ENCODE peak calls at places on chromosomes 4 and X, in nine cellular contexts. One of them, this sample, is unnamed.

GRCh38 chr4:87011340-87012034 is 76.7 kb downstream of the AFF1 start:
- DNase-seq in CD8-positive, alpha-beta T cell: no peak
- DNase-seq in lower lobe of right lung: no peak
- DNase-seq in body of pancreas: no peak
- DNase-seq in bronchial epithelial cell: peak; percentile 94
- DNase-seq in psoas muscle: no peak
- DNase-seq in sigmoid colon: no peak
- DNase-seq in upper lobe of left lung: peak; percentile 45
- DNase-seq in hepatocyte: peak; percentile 84
- DNase-seq in this sample: peak; percentile 89

GRCh38 chr4:121693450-121693849 is 3.3 kb downstream of the ANXA5 start:
- DNase-seq in CD8-positive, alpha-beta T cell: no peak
- DNase-seq in lower lobe of right lung: no peak
- DNase-seq in body of pancreas: no peak
- DNase-seq in bronchial epithelial cell: no peak
- DNase-seq in psoas muscle: no peak
- DNase-seq in sigmoid colon: no peak
- DNase-seq in upper lobe of left lung: no peak
- DNase-seq in hepatocyte: no peak
- DNase-seq in this sample: no peak

GRCh38 chr4:21205821-21206531 is 505.7 kb downstream of the PACRGL start:
- DNase-seq in CD8-positive, alpha-beta T cell: no peak
- DNase-seq in lower lobe of right lung: no peak
- DNase-seq in body of pancreas: no peak
- DNase-seq in bronchial epithelial cell: no peak
- DNase-seq in psoas muscle: no peak
- DNase-seq in sigmoid colon: no peak
- DNase-seq in upper lobe of left lung: no peak
- DNase-seq in hepatocyte: peak; percentile 34
- DNase-seq in this sample: no peak

GRCh38 chr4:180377741-180378140 is 1865.5 kb upstream of the TENM3 start:
- DNase-seq in CD8-positive, alpha-beta T cell: no peak
- DNase-seq in lower lobe of right lung: no peak
- DNase-seq in body of pancreas: no peak
- DNase-seq in bronchial epithelial cell: no peak
- DNase-seq in psoas muscle: no peak
- DNase-seq in sigmoid colon: no peak
- DNase-seq in upper lobe of left lung: no peak
- DNase-seq in hepatocyte: no peak
- DNase-seq in this sample: no peak

GRCh38 chrX:150880808-150881165 is 17.7 kb downstream of the CD99L2 start:
- DNase-seq in CD8-positive, alpha-beta T cell: no peak
- DNase-seq in lower lobe of right lung: no peak
- DNase-seq in body of pancreas: no peak
- DNase-seq in bronchial epithelial cell: no peak
- DNase-seq in psoas muscle: no peak
- DNase-seq in sigmoid colon: no peak
- DNase-seq in upper lobe of left lung: peak; percentile 36
- DNase-seq in hepatocyte: no peak
- DNase-seq in this sample: no peak

GRCh38 chr4:8157944-8158709 is 486 bp downstream of the ABLIM2 start:
- DNase-seq in CD8-positive, alpha-beta T cell: no peak
- DNase-seq in lower lobe of right lung: no peak
- DNase-seq in body of pancreas: no peak
- DNase-seq in bronchial epithelial cell: no peak
- DNase-seq in psoas muscle: no peak
- DNase-seq in sigmoid colon: no peak
- DNase-seq in upper lobe of left lung: no peak
- DNase-seq in hepatocyte: no peak
- DNase-seq in this sample: no peak

GRCh38 chr4:41678086-41678485 is 70.4 kb downstream of the PHOX2B start:
- DNase-seq in CD8-positive, alpha-beta T cell: no peak
- DNase-seq in lower lobe of right lung: no peak
- DNase-seq in body of pancreas: no peak
- DNase-seq in bronchial epithelial cell: no peak
- DNase-seq in psoas muscle: no peak
- DNase-seq in sigmoid colon: no peak
- DNase-seq in upper lobe of left lung: no peak
- DNase-seq in hepatocyte: no peak
- DNase-seq in this sample: no peak

GRCh38 chr4:4542824-4543485 is 1.1 kb upstream of the STX18 start:
- DNase-seq in CD8-positive, alpha-beta T cell: no peak
- DNase-seq in lower lobe of right lung: no peak
- DNase-seq in body of pancreas: no peak
- DNase-seq in bronchial epithelial cell: no peak
- DNase-seq in psoas muscle: no peak
- DNase-seq in sigmoid colon: no peak
- DNase-seq in upper lobe of left lung: no peak
- DNase-seq in hepatocyte: no peak
- DNase-seq in this sample: no peak

GRCh38 chr4:8061573-8061972 is 97.0 kb downstream of the ABLIM2 start:
- DNase-seq in CD8-positive, alpha-beta T cell: no peak
- DNase-seq in lower lobe of right lung: no peak
- DNase-seq in body of pancreas: no peak
- DNase-seq in bronchial epithelial cell: no peak
- DNase-seq in psoas muscle: no peak
- DNase-seq in sigmoid colon: no peak
- DNase-seq in upper lobe of left lung: no peak
- DNase-seq in hepatocyte: no peak
- DNase-seq in this sample: no peak

GRCh38 chrX:1576201-1577101 is 15.0 kb upstream of the AKAP17A start:
- DNase-seq in CD8-positive, alpha-beta T cell: no peak
- DNase-seq in lower lobe of right lung: no peak
- DNase-seq in body of pancreas: no peak
- DNase-seq in bronchial epithelial cell: no peak
- DNase-seq in psoas muscle: no peak
- DNase-seq in sigmoid colon: no peak
- DNase-seq in upper lobe of left lung: no peak
- DNase-seq in hepatocyte: no peak
- DNase-seq in this sample: no peak

GRCh38 chrX:7330551-7330950 is 182.6 kb upstream of the PUDP start:
- DNase-seq in CD8-positive, alpha-beta T cell: no peak
- DNase-seq in lower lobe of right lung: no peak
- DNase-seq in body of pancreas: no peak
- DNase-seq in bronchial epithelial cell: no peak
- DNase-seq in psoas muscle: no peak
- DNase-seq in sigmoid colon: no peak
- DNase-seq in upper lobe of left lung: no peak
- DNase-seq in hepatocyte: no peak
- DNase-seq in this sample: no peak

GRCh38 chr4:138650917-138651564 is 364.5 kb upstream of the NOCT start:
- DNase-seq in CD8-positive, alpha-beta T cell: no peak
- DNase-seq in lower lobe of right lung: no peak
- DNase-seq in body of pancreas: no peak
- DNase-seq in bronchial epithelial cell: peak; percentile 72
- DNase-seq in psoas muscle: no peak
- DNase-seq in sigmoid colon: no peak
- DNase-seq in upper lobe of left lung: no peak
- DNase-seq in hepatocyte: peak; percentile 15
- DNase-seq in this sample: peak; percentile 95

GRCh38 chr4:26206339-26206738 is 114.5 kb upstream of the RBPJ start:
- DNase-seq in CD8-positive, alpha-beta T cell: no peak
- DNase-seq in lower lobe of right lung: no peak
- DNase-seq in body of pancreas: peak; percentile 43
- DNase-seq in bronchial epithelial cell: no peak
- DNase-seq in psoas muscle: no peak
- DNase-seq in sigmoid colon: peak; percentile 73
- DNase-seq in upper lobe of left lung: no peak
- DNase-seq in hepatocyte: no peak
- DNase-seq in this sample: no peak

GRCh38 chr4:147090486-147090885 is 144.8 kb upstream of the TTC29 start:
- DNase-seq in CD8-positive, alpha-beta T cell: no peak
- DNase-seq in lower lobe of right lung: no peak
- DNase-seq in body of pancreas: no peak
- DNase-seq in bronchial epithelial cell: peak; percentile 59
- DNase-seq in psoas muscle: no peak
- DNase-seq in sigmoid colon: no peak
- DNase-seq in upper lobe of left lung: no peak
- DNase-seq in hepatocyte: no peak
- DNase-seq in this sample: no peak

GRCh38 chr4:147096667-147097604 is 151.3 kb upstream of the TTC29 start:
- DNase-seq in CD8-positive, alpha-beta T cell: no peak
- DNase-seq in lower lobe of right lung: no peak
- DNase-seq in body of pancreas: no peak
- DNase-seq in bronchial epithelial cell: peak; percentile 68
- DNase-seq in psoas muscle: no peak
- DNase-seq in sigmoid colon: no peak
- DNase-seq in upper lobe of left lung: no peak
- DNase-seq in hepatocyte: peak; percentile 61
- DNase-seq in this sample: no peak

GRCh38 chr4:147093206-147093605 is 147.5 kb upstream of the TTC29 start:
- DNase-seq in CD8-positive, alpha-beta T cell: no peak
- DNase-seq in lower lobe of right lung: no peak
- DNase-seq in body of pancreas: no peak
- DNase-seq in bronchial epithelial cell: no peak
- DNase-seq in psoas muscle: no peak
- DNase-seq in sigmoid colon: no peak
- DNase-seq in upper lobe of left lung: no peak
- DNase-seq in hepatocyte: no peak
- DNase-seq in this sample: no peak

GRCh38 chr4:147094228-147094627 is 148.6 kb upstream of the TTC29 start:
- DNase-seq in CD8-positive, alpha-beta T cell: no peak
- DNase-seq in lower lobe of right lung: no peak
- DNase-seq in body of pancreas: no peak
- DNase-seq in bronchial epithelial cell: no peak
- DNase-seq in psoas muscle: no peak
- DNase-seq in sigmoid colon: no peak
- DNase-seq in upper lobe of left lung: no peak
- DNase-seq in hepatocyte: peak; percentile 36
- DNase-seq in this sample: no peak
- TF ChIP-seq CTCF in CD8-positive, alpha-beta T cell: no peak
- TF ChIP-seq CTCF in lower lobe of right lung: no peak
- TF ChIP-seq CTCF in body of pancreas: no peak
- TF ChIP-seq CTCF in bronchial epithelial cell: peak; percentile 10
- TF ChIP-seq CTCF in psoas muscle: no peak
- TF ChIP-seq CTCF in sigmoid colon: no peak
- TF ChIP-seq CTCF in upper lobe of left lung: no peak
- TF ChIP-seq CTCF in hepatocyte: peak; percentile 51
- TF ChIP-seq CTCF in this sample: peak; percentile 53

GRCh38 chr4:186102931-186103330 is 1.6 kb upstream of the FAM149A start:
- DNase-seq in CD8-positive, alpha-beta T cell: no peak
- DNase-seq in lower lobe of right lung: no peak
- DNase-seq in body of pancreas: no peak
- DNase-seq in bronchial epithelial cell: no peak
- DNase-seq in psoas muscle: no peak
- DNase-seq in sigmoid colon: no peak
- DNase-seq in upper lobe of left lung: no peak
- DNase-seq in hepatocyte: no peak
- DNase-seq in this sample: no peak

GRCh38 chr4:186104895-186105720 is 604 bp downstream of the FAM149A start:
- DNase-seq in CD8-positive, alpha-beta T cell: no peak
- DNase-seq in lower lobe of right lung: peak; percentile 56
- DNase-seq in body of pancreas: peak; percentile 51
- DNase-seq in bronchial epithelial cell: no peak
- DNase-seq in psoas muscle: peak; percentile 21
- DNase-seq in sigmoid colon: peak; percentile 70
- DNase-seq in upper lobe of left lung: peak; percentile 25
- DNase-seq in hepatocyte: peak; percentile 48
- DNase-seq in this sample: no peak

GRCh38 chr4:186108391-186108790 is 3.9 kb downstream of the FAM149A start:
- DNase-seq in CD8-positive, alpha-beta T cell: no peak
- DNase-seq in lower lobe of right lung: no peak
- DNase-seq in body of pancreas: no peak
- DNase-seq in bronchial epithelial cell: no peak
- DNase-seq in psoas muscle: no peak
- DNase-seq in sigmoid colon: no peak
- DNase-seq in upper lobe of left lung: no peak
- DNase-seq in hepatocyte: no peak
- DNase-seq in this sample: no peak

GRCh38 chr4:186104114-186104894 is at the start of gene FAM149A:
- DNase-seq in CD8-positive, alpha-beta T cell: no peak
- DNase-seq in lower lobe of right lung: peak; percentile 86
- DNase-seq in body of pancreas: peak; percentile 91
- DNase-seq in bronchial epithelial cell: no peak
- DNase-seq in psoas muscle: peak; percentile 25
- DNase-seq in sigmoid colon: peak; percentile 81
- DNase-seq in upper lobe of left lung: peak; percentile 85
- DNase-seq in hepatocyte: peak; percentile 73
- DNase-seq in this sample: no peak

GRCh38 chr4:186105721-186106335 is 1.3 kb downstream of the FAM149A start:
- DNase-seq in CD8-positive, alpha-beta T cell: no peak
- DNase-seq in lower lobe of right lung: no peak
- DNase-seq in body of pancreas: peak; percentile 67
- DNase-seq in bronchial epithelial cell: peak; percentile 57
- DNase-seq in psoas muscle: no peak
- DNase-seq in sigmoid colon: no peak
- DNase-seq in upper lobe of left lung: peak; percentile 31
- DNase-seq in hepatocyte: peak; percentile 65
- DNase-seq in this sample: peak; percentile 59
- H3K4me3 ChIP-seq in CD8-positive, alpha-beta T cell: peak overlapping the region; percentile 22
- H3K4me3 ChIP-seq in lower lobe of right lung: peak overlapping the region; percentile 62
- H3K4me3 ChIP-seq in body of pancreas: peak overlapping the region; percentile 69
- H3K4me3 ChIP-seq in bronchial epithelial cell: no peak overlapping the region
- H3K4me3 ChIP-seq in psoas muscle: peak overlapping the region; percentile 59
- H3K4me3 ChIP-seq in sigmoid colon: peak overlapping the region; percentile 71
- H3K4me3 ChIP-seq in upper lobe of left lung: peak overlapping the region; percentile 72
- H3K4me3 ChIP-seq in hepatocyte: peak overlapping the region; percentile 70
- H3K4me3 ChIP-seq in this sample: peak overlapping the region; percentile 70

DNA sequence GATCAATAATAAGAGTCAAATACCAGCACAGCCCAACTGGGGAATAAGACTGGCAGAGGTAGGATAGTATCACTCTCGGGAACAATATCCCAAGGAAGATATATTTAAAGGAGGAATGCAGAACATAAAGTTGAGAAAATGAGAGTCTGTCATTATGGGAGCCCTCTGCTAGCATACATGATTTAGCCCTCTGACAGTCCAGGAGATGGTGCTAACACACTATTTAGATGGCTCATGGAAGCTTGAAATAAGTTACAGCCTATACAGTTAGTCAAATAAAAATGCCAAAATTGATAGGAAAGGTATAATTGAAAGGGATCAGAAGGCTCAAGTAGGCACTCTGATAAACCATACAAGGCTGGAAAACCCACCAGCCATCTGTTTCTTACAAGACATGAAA is 201.0 kb upstream of the NEIL3 start:
- DNase-seq in CD8-positive, alpha-beta T cell: no peak
- DNase-seq in lower lobe of right lung: no peak
- DNase-seq in body of pancreas: no peak
- DNase-seq in bronchial epithelial cell: peak; percentile 42
- DNase-seq in psoas muscle: no peak
- DNase-seq in sigmoid colon: no peak
- DNase-seq in upper lobe of left lung: no peak
- DNase-seq in hepatocyte: no peak
- DNase-seq in this sample: peak; percentile 20
- TF ChIP-seq CTCF in CD8-positive, alpha-beta T cell: no peak
- TF ChIP-seq CTCF in lower lobe of right lung: peak; percentile 9
- TF ChIP-seq CTCF in body of pancreas: no peak
- TF ChIP-seq CTCF in bronchial epithelial cell: peak; percentile 43
- TF ChIP-seq CTCF in psoas muscle: no peak
- TF ChIP-seq CTCF in sigmoid colon: no peak
- TF ChIP-seq CTCF in upper lobe of left lung: no peak
- TF ChIP-seq CTCF in hepatocyte: peak; percentile 24
- TF ChIP-seq CTCF in this sample: peak; percentile 79

DNA sequence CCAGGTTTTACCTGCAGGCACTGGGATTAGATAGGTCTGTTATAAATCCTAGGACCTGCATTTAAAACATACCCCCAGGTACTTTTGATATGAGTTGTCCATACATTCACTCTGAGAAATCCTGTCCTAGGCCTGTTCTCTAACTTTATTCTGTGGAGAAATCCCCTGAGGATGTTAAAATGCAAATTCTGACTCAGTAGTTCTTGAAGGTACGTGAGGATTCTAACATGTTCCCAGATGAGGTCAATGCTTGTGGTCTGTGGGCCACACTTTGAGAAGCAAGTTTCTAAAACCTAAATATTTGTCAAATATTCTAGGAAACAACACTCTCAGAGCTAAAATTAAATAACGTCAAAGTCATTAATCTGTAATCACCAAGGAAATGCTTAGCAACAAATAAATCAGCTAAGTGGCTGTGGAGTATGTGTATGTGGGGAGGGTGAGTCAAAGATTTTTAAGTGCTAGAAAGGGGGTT is 101.3 kb upstream of the MAGEB16 start:
- DNase-seq in CD8-positive, alpha-beta T cell: no peak
- DNase-seq in lower lobe of right lung: no peak
- DNase-seq in body of pancreas: no peak
- DNase-seq in bronchial epithelial cell: peak; percentile 34
- DNase-seq in psoas muscle: no peak
- DNase-seq in sigmoid colon: no peak
- DNase-seq in upper lobe of left lung: no peak
- DNase-seq in hepatocyte: no peak
- DNase-seq in this sample: no peak
- H3K4me3 ChIP-seq in CD8-positive, alpha-beta T cell: no peak overlapping the region
- H3K4me3 ChIP-seq in lower lobe of right lung: no peak overlapping the region
- H3K4me3 ChIP-seq in body of pancreas: no peak overlapping the region
- H3K4me3 ChIP-seq in bronchial epithelial cell: no peak overlapping the region
- H3K4me3 ChIP-seq in psoas muscle: no peak overlapping the region
- H3K4me3 ChIP-seq in sigmoid colon: no peak overlapping the region
- H3K4me3 ChIP-seq in upper lobe of left lung: no peak overlapping the region
- H3K4me3 ChIP-seq in hepatocyte: no peak overlapping the region
- H3K4me3 ChIP-seq in this sample: no peak overlapping the region

This sample was measured in epithelial cell of proximal tubule.